ENCODE peak calls at places on chromosomes 11 and 22, in four cellular contexts. Q is kidney, A is NB4, E is upper lobe of right lung. T is an unnamed sample.

GRCh38 chr11:105821366-105821765 is 200.7 kb downstream of the MSANTD4 start:
- DNase-seq in Q (no peak), A (no peak), E (no peak), T (no peak)

GRCh38 chr22:37369536-37369935 is 57.7 kb downstream of the ELFN2 start:
- DNase-seq in Q (no peak), A (no peak), E (no peak), T (no peak)

GRCh38 chr11:57249384-57250319 is 12.6 kb upstream of the APLNR start:
- DNase-seq in Q (peak; percentile 79), A (peak; percentile 63), E (peak; percentile 80), T (no peak)

GRCh38 chr11:69593851-69594250 is 47.1 kb upstream of the CCND1 start:
- DNase-seq in Q (no peak), A (peak; percentile 21), E (no peak), T (no peak)

GRCh38 chr11:119634301-119634700 is 94.7 kb downstream of the NECTIN1 start:
- DNase-seq in Q (no peak), A (no peak), E (no peak), T (no peak)

GRCh38 chr22:27195104-27195503 is 537.7 kb downstream of the MIAT start:
- DNase-seq in Q (no peak), A (no peak), E (no peak), T (no peak)

GRCh38 chr11:20599424-20600346 is at the start of gene SLC6A5:
- DNase-seq in Q (no peak), A (peak; percentile 49), E (peak; percentile 69), T (no peak)

GRCh38 chr11:68090706-68091105 is 30.5 kb downstream of the CHKA start:
- DNase-seq in Q (no peak), A (peak; percentile 42), E (no peak), T (no peak)

GRCh38 chr11:128840783-128841182 is 26.3 kb downstream of the KCNJ1 start:
- DNase-seq in Q (no peak), A (no peak), E (no peak), T (no peak)

GRCh38 chr11:128643661-128644060 is 50.2 kb upstream of the FLI1 start:
- DNase-seq in Q (no peak), A (peak; percentile 25), E (no peak), T (no peak)

GRCh38 chr11:76670475-76671235 is at the start of gene LRRC32:
- DNase-seq in Q (peak; percentile 93), A (peak; percentile 65), E (peak; percentile 79), T (peak; percentile 69)

GRCh38 chr22:29117799-29118477 is 45.1 kb downstream of the KREMEN1 start:
- DNase-seq in Q (no peak), A (peak; percentile 82), E (no peak), T (no peak)

GRCh38 chr11:45146072-45147016 is at the start of gene PRDM11:
- DNase-seq in Q (peak; percentile 91), A (peak; percentile 65), E (peak; percentile 90), T (peak; percentile 56)

GRCh38 chr11:120908521-120909181 is 115.3 kb upstream of the TBCEL start:
- DNase-seq in Q (peak; percentile 47), A (peak; percentile 97), E (no peak), T (no peak)

GRCh38 chr11:132042296-132042695 is 671.9 kb downstream of the NTM start:
- DNase-seq in Q (no peak), A (no peak), E (no peak), T (no peak)

DNA sequence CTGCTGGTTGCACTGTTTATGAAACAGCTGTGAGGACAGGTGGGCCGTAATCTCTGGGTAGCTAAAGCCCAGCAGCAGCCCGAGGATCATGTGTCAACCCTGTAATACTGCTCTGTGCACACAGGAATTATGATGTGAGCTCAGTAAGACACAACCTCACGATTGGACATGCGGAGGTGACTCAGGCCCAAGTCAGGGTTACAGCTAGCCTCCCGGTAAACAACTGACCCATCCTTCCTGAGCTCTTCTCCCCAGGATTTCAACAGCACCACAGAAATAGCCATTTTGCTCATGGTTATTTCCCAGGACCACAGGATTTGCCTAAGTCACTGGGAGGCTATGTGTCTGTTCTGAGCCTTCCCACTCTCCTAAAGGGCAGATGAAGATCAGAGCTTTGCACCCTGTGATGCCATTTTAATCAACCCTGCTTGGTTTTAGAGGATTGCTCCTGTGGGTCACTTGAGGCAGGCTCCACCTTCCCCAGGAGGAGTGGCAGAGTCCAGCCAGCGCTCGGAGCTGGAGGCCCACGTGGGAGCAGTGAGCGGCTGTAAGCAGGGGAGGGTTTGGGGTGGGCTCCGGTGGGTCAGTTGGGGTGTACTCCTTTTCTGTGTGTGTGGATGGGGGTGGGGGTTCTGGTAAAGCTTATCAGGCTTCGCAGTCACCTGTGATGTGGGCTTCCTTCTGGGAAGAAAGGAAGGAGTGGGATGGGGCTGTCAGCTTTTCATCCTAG is at the start of gene AMPD3:
- DNase-seq in Q (no peak), A (peak; percentile 67), E (no peak), T (no peak)
- H3K4me3 ChIP-seq in Q (peak within 1 kb of the TSS; percentile 38), A (peak within 1 kb of the TSS; percentile 96), E (peak within 1 kb of the TSS; percentile 46), T (peak within 1 kb of the TSS; percentile 69)

GRCh38 chr11:108902027-108902469 is 237.2 kb downstream of the DDX10 start:
- DNase-seq in Q (no peak), A (no peak), E (no peak), T (no peak)

GRCh38 chr11:108906826-108907225 is 242.0 kb downstream of the DDX10 start:
- DNase-seq in Q (no peak), A (no peak), E (no peak), T (no peak)

GRCh38 chr11:108901359-108901758 is 236.5 kb downstream of the DDX10 start:
- DNase-seq in Q (no peak), A (no peak), E (no peak), T (no peak)

DNA sequence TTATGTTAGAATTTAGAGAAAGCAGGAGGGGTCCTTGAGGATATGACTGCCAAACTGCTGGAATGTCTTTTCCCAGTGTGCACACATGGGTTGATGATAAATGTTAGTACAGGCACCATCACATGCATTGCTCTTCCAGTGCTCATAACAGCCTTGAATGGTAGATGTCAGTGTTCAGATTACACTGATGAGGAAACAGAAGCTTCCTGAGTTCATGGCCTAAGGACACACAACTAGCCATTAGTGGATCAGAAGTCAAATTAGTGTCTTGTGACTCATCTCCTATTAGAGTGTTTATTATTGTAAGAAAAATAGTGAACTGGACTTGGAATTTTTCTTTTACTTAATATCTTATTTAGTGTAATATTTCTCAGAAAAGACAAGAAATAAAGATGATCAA is 241.5 kb downstream of the DDX10 start:
- DNase-seq in Q (no peak), A (no peak), E (no peak), T (no peak)
- H3K4me3 ChIP-seq in Q (no peak overlapping the region), A (no peak overlapping the region), E (no peak overlapping the region), T (no peak overlapping the region)

GRCh38 chr11:124643042-124643604 is 20.5 kb downstream of the TBRG1 start:
- DNase-seq in Q (no peak), A (no peak), E (no peak), T (no peak)
- H3K4me3 ChIP-seq in Q (no peak overlapping the region), A (no peak overlapping the region), E (no peak overlapping the region), T (no peak overlapping the region)

GRCh38 chr22:22357024-22357868 is 112.7 kb downstream of the VPREB1 start:
- DNase-seq in Q (peak; percentile 88), A (peak; percentile 73), E (peak; percentile 80), T (peak; percentile 88)
- H3K4me3 ChIP-seq in Q (no peak overlapping the region), A (no peak overlapping the region), E (no peak overlapping the region), T (no peak overlapping the region)

DNA sequence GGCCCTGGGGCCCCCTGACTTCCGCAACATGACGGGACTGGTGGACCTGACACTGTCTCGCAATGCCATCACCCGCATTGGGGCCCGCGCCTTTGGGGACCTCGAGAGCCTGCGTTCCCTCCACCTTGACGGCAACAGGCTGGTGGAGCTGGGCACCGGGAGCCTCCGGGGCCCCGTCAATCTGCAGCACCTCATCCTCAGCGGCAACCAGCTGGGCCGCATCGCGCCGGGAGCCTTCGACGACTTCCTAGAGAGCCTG is 992 bp downstream of the LRFN4 start:
- DNase-seq in Q (no peak), A (no peak), E (no peak), T (no peak)
- H3K4me3 ChIP-seq in Q (no peak overlapping the region), A (peak overlapping the region; percentile 76), E (no peak overlapping the region), T (peak overlapping the region; percentile 77)

GRCh38 chr11:15969281-15969680 is 387.1 kb downstream of the SOX6 start:
- DNase-seq in Q (no peak), A (peak; percentile 78), E (no peak), T (peak; percentile 7)

GRCh38 chr11:15968461-15969130 is 387.8 kb downstream of the SOX6 start:
- DNase-seq in Q (no peak), A (no peak), E (no peak), T (no peak)

GRCh38 chr11:15971215-15971546 is 385.2 kb downstream of the SOX6 start:
- DNase-seq in Q (no peak), A (no peak), E (no peak), T (no peak)

GRCh38 chr11:15970506-15971214 is 385.7 kb downstream of the SOX6 start:
- DNase-seq in Q (no peak), A (no peak), E (no peak), T (no peak)

GRCh38 chr11:15969701-15970329 is 386.5 kb downstream of the SOX6 start:
- DNase-seq in Q (no peak), A (no peak), E (no peak), T (peak; percentile 37)
- H3K4me3 ChIP-seq in Q (no peak overlapping the region), A (no peak overlapping the region), E (peak overlapping the region; percentile 11), T (no peak overlapping the region)

GRCh38 chr11:64804346-64805210 is 1.6 kb upstream of the MAP4K2 start:
- DNase-seq in Q (peak; percentile 79), A (peak; percentile 36), E (no peak), T (no peak)
- H3K4me3 ChIP-seq in Q (peak overlapping the region; percentile 69), A (no peak overlapping the region), E (peak overlapping the region; percentile 57), T (no peak overlapping the region)

GRCh38 chr11:100525635-100526034 is 161.5 kb upstream of the ARHGAP42 start:
- DNase-seq in Q (no peak), A (peak; percentile 22), E (no peak), T (no peak)
- H3K4me3 ChIP-seq in Q (no peak overlapping the region), A (no peak overlapping the region), E (no peak overlapping the region), T (no peak overlapping the region)

GRCh38 chr11:60455531-60456042 is at the start of gene MS4A1:
- DNase-seq in Q (no peak), A (no peak), E (no peak), T (peak; percentile 82)
- H3K4me3 ChIP-seq in Q (no peak within 1 kb of the TSS), A (no peak within 1 kb of the TSS), E (no peak within 1 kb of the TSS), T (peak within 1 kb of the TSS; percentile 84)

T was measured in GM06990.